ENCODE peak calls at places on chromosomes 1 and 21, in ten cellular contexts. G is astrocyte of the spinal cord; D is A673; R is OCI-LY7; A is GM12878; T is GM12865; Y is GM10248; B is CD8-positive, alpha-beta T cell; P is lower lobe of right lung; Z is dorsolateral prefrontal cortex. E is an unnamed sample.

GRCh38 chr1:92484171-92484471 is 2.6 kb downstream of the GFI1 start:
- DNase-seq in G (no peak), D (no peak), R (no peak), A (no peak), T (no peak), Y (no peak), B (no peak), P (peak; percentile 46), Z (no peak), E (no peak)

GRCh38 chr1:53022179-53022578 is 39.8 kb upstream of the PODN start:
- DNase-seq in G (no peak), D (no peak), R (no peak), A (no peak), T (no peak), Y (no peak), B (no peak), P (no peak), Z (no peak), E (no peak)

GRCh38 chr21:33039542-33039941 is 13.8 kb downstream of the OLIG2 start:
- DNase-seq in G (no peak), D (no peak), R (no peak), A (no peak), T (no peak), Y (no peak), B (no peak), P (no peak), Z (peak; percentile 95), E (no peak)

GRCh38 chr1:205942631-205943159 is 561 bp downstream of the SLC26A9 start:
- DNase-seq in G (no peak), D (no peak), R (no peak), A (no peak), T (no peak), Y (no peak), B (no peak), P (no peak), Z (no peak), E (no peak)

GRCh38 chr1:228206582-228207351 is 1.1 kb upstream of the OBSCN start:
- DNase-seq in G (no peak), D (no peak), R (no peak), A (no peak), T (no peak), Y (no peak), B (peak; percentile 48), P (no peak), Z (no peak), E (no peak)

GRCh38 chr1:217982711-217983405 is 302.2 kb upstream of the RRP15 start:
- DNase-seq in G (no peak), D (no peak), R (no peak), A (no peak), T (no peak), Y (no peak), B (no peak), P (no peak), Z (no peak), E (no peak)

GRCh38 chr1:171769754-171770153 is 11.7 kb upstream of the METTL13 start:
- DNase-seq in G (no peak), D (no peak), R (no peak), A (no peak), T (no peak), Y (no peak), B (no peak), P (no peak), Z (no peak), E (no peak)

GRCh38 chr1:4108741-4109625 is 208.9 kb upstream of the C1orf174 start:
- DNase-seq in G (no peak), D (no peak), R (no peak), A (no peak), T (no peak), Y (no peak), B (no peak), P (no peak), Z (no peak), E (no peak)

GRCh38 chr21:46160563-46161179 is 5.3 kb upstream of the FTCD start:
- DNase-seq in G (no peak), D (no peak), R (no peak), A (no peak), T (peak; percentile 0), Y (no peak), B (no peak), P (no peak), Z (no peak), E (no peak)

GRCh38 chr1:204108312-204109141 is 35.6 kb downstream of the SOX13 start:
- DNase-seq in G (no peak), D (peak; percentile 64), R (no peak), A (no peak), T (no peak), Y (no peak), B (no peak), P (no peak), Z (no peak), E (no peak)

GRCh38 chr1:207317561-207317960 is 3.9 kb upstream of the CD55 start:
- DNase-seq in G (no peak), D (no peak), R (no peak), A (no peak), T (no peak), Y (no peak), B (no peak), P (no peak), Z (no peak), E (no peak)

GRCh38 chr1:207315435-207315834 is 6.0 kb upstream of the CD55 start:
- DNase-seq in G (no peak), D (no peak), R (no peak), A (no peak), T (no peak), Y (no peak), B (no peak), P (no peak), Z (no peak), E (no peak)

GRCh38 chr1:207316622-207317510 is 4.6 kb upstream of the CD55 start:
- DNase-seq in G (no peak), D (no peak), R (no peak), A (no peak), T (no peak), Y (no peak), B (no peak), P (no peak), Z (no peak), E (no peak)

GRCh38 chr1:207314836-207315235 is 6.6 kb upstream of the CD55 start:
- DNase-seq in G (no peak), D (no peak), R (no peak), A (no peak), T (no peak), Y (no peak), B (no peak), P (no peak), Z (no peak), E (no peak)

GRCh38 chr1:207316141-207316540 is 5.3 kb upstream of the CD55 start:
- DNase-seq in G (no peak), D (no peak), R (no peak), A (no peak), T (no peak), Y (no peak), B (no peak), P (peak; percentile 57), Z (no peak), E (no peak)
- TF ChIP-seq CTCF in G (no peak), D (no peak), R (no peak), A (no peak), T (no peak), Y (no peak), B (no peak), P (no peak), Z (no peak), E (no peak)

DNA sequence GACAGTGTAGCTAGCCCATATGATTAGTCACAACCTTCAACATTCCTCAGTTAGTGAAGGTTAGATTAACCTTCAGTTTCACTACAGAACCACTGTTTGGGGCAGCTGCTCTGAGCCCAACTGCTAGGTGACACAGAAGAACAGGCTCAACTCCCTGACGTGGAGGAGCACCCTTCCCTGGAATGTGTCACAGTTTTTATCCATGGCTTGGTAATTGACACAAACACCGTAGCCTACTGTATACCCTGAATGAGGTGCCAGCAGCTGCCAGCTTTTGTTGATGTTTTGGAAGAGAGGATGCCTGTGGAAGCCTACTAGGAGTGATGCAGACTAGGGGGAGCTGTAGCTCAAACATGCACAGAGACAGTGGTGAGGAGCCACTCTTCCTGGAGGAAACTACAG is 56.6 kb upstream of the CR2 start:
- DNase-seq in G (no peak), D (no peak), R (no peak), A (no peak), T (no peak), Y (no peak), B (no peak), P (no peak), Z (no peak), E (no peak)
- TF ChIP-seq CTCF in G (no peak), D (no peak), R (peak; percentile 40), A (peak; percentile 16), T (no peak), Y (no peak), B (no peak), P (no peak), Z (no peak), E (no peak)

GRCh38 chr1:41370225-41370624 is 9.0 kb downstream of the FOXO6 start:
- DNase-seq in G (no peak), D (no peak), R (no peak), A (no peak), T (no peak), Y (no peak), B (no peak), P (no peak), Z (no peak), E (no peak)

GRCh38 chr1:41367102-41367537 is 5.9 kb downstream of the FOXO6 start:
- DNase-seq in G (no peak), D (no peak), R (no peak), A (no peak), T (no peak), Y (no peak), B (no peak), P (no peak), Z (no peak), E (no peak)

GRCh38 chr1:41369531-41369930 is 8.3 kb downstream of the FOXO6 start:
- DNase-seq in G (no peak), D (no peak), R (no peak), A (no peak), T (no peak), Y (no peak), B (no peak), P (no peak), Z (no peak), E (no peak)

GRCh38 chr1:41368384-41368783 is 7.2 kb downstream of the FOXO6 start:
- DNase-seq in G (no peak), D (no peak), R (no peak), A (no peak), T (no peak), Y (no peak), B (no peak), P (no peak), Z (no peak), E (no peak)

DNA sequence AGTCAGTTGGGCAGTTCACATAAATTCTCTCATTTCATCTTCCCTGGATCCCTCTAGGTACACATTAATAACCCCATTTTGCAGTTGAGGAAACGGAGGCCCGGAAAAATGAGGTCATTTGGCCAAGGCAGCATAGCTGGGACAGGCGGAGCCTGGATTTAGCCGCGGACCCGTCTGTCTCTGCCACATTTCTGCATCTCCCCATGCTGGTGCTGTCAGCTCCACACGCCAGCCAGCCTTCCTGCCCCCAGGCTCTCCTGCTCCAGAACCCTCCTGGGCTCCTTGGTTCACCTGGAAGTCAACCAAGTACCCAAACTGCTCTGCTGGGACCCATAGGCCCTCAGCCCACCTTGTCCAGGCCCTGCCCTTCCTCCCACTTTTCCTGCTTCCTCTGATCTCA is 7.6 kb downstream of the FOXO6 start:
- DNase-seq in G (no peak), D (no peak), R (no peak), A (no peak), T (no peak), Y (no peak), B (no peak), P (no peak), Z (no peak), E (no peak)
- TF ChIP-seq CTCF in G (no peak), D (no peak), R (no peak), A (no peak), T (no peak), Y (no peak), B (no peak), P (no peak), Z (no peak), E (no peak)

GRCh38 chr1:37794372-37795339 is 1.0 kb downstream of the MANEAL start:
- DNase-seq in G (no peak), D (no peak), R (no peak), A (no peak), T (no peak), Y (no peak), B (no peak), P (no peak), Z (no peak), E (no peak)
- TF ChIP-seq CTCF in G (no peak), D (no peak), R (no peak), A (peak; percentile 17), T (no peak), Y (no peak), B (no peak), P (no peak), Z (no peak), E (no peak)

E was measured in activated B cell treated with CpG ODN at 0.5 μM for 24 hours.